ENCODE peak calls at places on chromosomes 4 and X, in six cellular contexts. W, F, R, H, U and Q are unnamed samples.

GRCh38 chr4:68518889-68519288 is 57.2 kb downstream of the UGT2B17 start:
- DNase-seq in W (no peak), F (no peak), R (no peak), H (no peak), U (no peak), Q (no peak)

GRCh38 chrX:80174925-80175574 is 160.5 kb downstream of the TBX22 start:
- DNase-seq in W (no peak), F (no peak), R (no peak), H (no peak), U (no peak), Q (no peak)

GRCh38 chr4:54992266-54992665 is 133.1 kb downstream of the KDR start:
- DNase-seq in W (no peak), F (no peak), R (no peak), H (no peak), U (no peak), Q (no peak)

GRCh38 chr4:159455675-159456235 is 352.9 kb downstream of the RAPGEF2 start:
- DNase-seq in W (no peak), F (no peak), R (peak), H (no peak), U (peak), Q (no peak)

GRCh38 chrX:129600981-129601424 is 53.8 kb downstream of the APLN start:
- DNase-seq in W (no peak), F (no peak), R (peak), H (no peak), U (peak), Q (no peak)

GRCh38 chrX:34437586-34437985 is 219.5 kb downstream of the TMEM47 start:
- DNase-seq in W (no peak), F (no peak), R (no peak), H (no peak), U (no peak), Q (no peak)

GRCh38 chrX:47358387-47359065 is 11.9 kb upstream of the ZNF157 start:
- DNase-seq in W (no peak), F (no peak), R (no peak), H (no peak), U (no peak), Q (no peak)

GRCh38 chrX:96372313-96373046 is 312.2 kb upstream of the DIAPH2 start:
- DNase-seq in W (no peak), F (peak), R (no peak), H (no peak), U (peak), Q (no peak)

GRCh38 chr4:128571747-128572146 is 237.8 kb upstream of the JADE1 start:
- DNase-seq in W (no peak), F (no peak), R (no peak), H (no peak), U (no peak), Q (no peak)

GRCh38 chrX:140697618-140698017 is 11.9 kb upstream of the LINC00632 start:
- DNase-seq in W (no peak), F (no peak), R (no peak), H (no peak), U (no peak), Q (no peak)

GRCh38 chrX:140701480-140701879 is 8.1 kb upstream of the LINC00632 start:
- DNase-seq in W (no peak), F (no peak), R (no peak), H (no peak), U (no peak), Q (no peak)
- TF ChIP-seq TAF1 in W (no peak), F (no peak), R (no peak), H (no peak), U (no peak), Q (no peak)

DNA sequence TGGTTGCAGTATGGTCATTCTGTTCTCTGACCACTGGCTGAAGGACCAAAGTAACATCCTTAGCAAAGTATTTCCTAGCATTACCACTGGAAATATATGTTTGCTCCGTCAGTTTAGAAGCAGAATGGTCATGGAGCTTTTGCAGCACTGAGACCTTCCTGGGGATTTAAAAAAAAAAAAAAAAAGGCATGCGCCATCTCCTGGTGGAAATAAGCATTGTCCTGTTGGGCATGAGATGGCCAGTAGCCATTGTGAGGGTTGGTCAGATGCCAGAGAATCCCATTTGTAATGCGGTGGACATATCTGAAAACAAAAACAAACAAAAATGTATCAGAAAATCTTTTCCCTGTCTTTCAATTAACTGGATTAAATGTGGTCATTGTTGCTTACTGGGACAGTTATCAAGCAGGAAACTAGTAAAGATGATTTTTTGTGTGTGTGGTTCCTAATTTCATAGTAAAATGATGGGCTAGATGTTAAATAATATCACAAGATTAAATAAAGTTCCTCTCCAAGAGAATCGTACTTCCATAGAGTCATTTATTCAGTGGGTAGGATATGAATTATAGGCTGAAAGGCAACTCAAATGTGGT is 139.6 kb downstream of the SOWAHB start:
- DNase-seq in W (peak), F (no peak), R (peak), H (no peak), U (peak), Q (no peak)
- TF ChIP-seq POLR2AphosphoS5 in W (no peak), F (no peak), R (no peak), H (no peak), U (no peak), Q (no peak)

GRCh38 chrX:39874202-39874816 is 223.4 kb downstream of the BCOR start:
- DNase-seq in W (no peak), F (no peak), R (no peak), H (peak), U (no peak), Q (peak)
- TF ChIP-seq POLR2A in W (no peak), F (no peak), R (no peak), H (no peak), U (no peak), Q (no peak)

GRCh38 chr4:3047464-3048286 is 26.7 kb downstream of the HTT-AS start:
- DNase-seq in W (peak), F (no peak), R (peak), H (peak), U (peak), Q (no peak)
- TF ChIP-seq TAF1 in W (no peak), F (peak), R (no peak), H (no peak), U (no peak), Q (no peak)

GRCh38 chr4:143358923-143359694 is 22.4 kb downstream of the GAB1 start:
- DNase-seq in W (no peak), F (no peak), R (no peak), H (no peak), U (no peak), Q (no peak)
- TF ChIP-seq POLR2AphosphoS5 in W (no peak), F (no peak), R (no peak), H (no peak), U (no peak), Q (no peak)

DNA sequence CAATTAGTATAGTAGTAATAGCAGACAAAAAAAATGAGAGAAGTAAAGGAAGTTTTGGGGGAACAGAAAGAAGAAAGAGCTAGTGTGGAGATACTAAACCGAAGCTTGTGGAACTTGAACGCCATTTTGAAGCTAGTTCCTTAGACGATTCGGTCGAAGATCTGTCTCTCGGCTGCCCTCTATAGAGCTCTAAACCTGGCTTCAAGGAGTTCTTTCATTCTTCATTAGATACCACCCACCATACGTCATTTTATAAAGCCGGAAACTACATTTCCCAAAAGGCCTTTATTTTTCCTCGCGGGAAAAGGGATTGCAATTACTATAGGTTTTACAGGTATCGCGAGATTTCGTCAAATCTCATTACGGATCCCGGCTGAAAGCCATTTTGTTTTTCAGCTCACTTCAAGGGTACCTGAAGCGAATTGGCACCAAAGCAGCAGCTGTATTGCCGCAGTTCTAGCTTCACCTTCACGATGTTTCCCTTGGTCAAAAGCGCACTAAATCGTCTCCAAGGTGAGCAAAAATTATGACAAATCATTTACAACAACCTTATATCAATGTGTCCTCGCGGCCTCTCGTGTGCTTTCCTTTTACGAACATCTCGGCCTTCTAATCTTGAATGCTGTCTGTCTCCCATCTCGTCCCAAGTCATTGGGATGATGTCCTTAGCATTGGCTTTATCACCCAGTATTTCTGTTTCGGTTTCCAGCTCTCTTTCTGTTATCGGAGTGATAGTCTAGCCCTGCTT is at the start of gene COX7B:
- DNase-seq in W (peak), F (peak), R (peak), H (peak), U (peak), Q (peak)
- TF ChIP-seq POLR2A in W (peak), F (peak), R (peak), H (peak), U (peak), Q (peak)